ENCODE peak calls at places on chromosomes 1 and 21, in six cellular contexts. A, Y, Q, T, W and Z are unnamed samples.

GRCh38 chr1:3352084-3352951 is 102.1 kb upstream of the ARHGEF16 start:
- DNase-seq in T (no peak), A (peak), Q (no peak), Y (no peak), W (peak), Z (no peak)

GRCh38 chr1:156958247-156958714 is 37.8 kb downstream of the LRRC71 start:
- DNase-seq in A (no peak), Q (no peak), T (no peak), Y (no peak), W (no peak), Z (no peak)

GRCh38 chr1:64073705-64074104 is 129.7 kb upstream of the UBE2U start:
- DNase-seq in T (no peak), A (peak), W (no peak), Y (no peak), Q (no peak), Z (no peak)

GRCh38 chr1:64536836-64537490 is 67.0 kb downstream of the CACHD1 start:
- DNase-seq in Q (no peak), T (no peak), W (no peak), Y (no peak), A (no peak), Z (no peak)

GRCh38 chr1:154404984-154405761 is at the start of gene IL6R:
- DNase-seq in A (peak), Y (peak), Q (peak), T (peak), W (peak), Z (peak)

GRCh38 chr1:61518670-61519400 is 206.1 kb downstream of the TM2D1 start:
- DNase-seq in Q (no peak), T (no peak), W (no peak), A (no peak), Y (no peak), Z (no peak)

GRCh38 chr1:232966663-232967062 is 16.3 kb downstream of the NTPCR start:
- DNase-seq in T (no peak), W (no peak), Y (no peak), Q (no peak), A (no peak), Z (no peak)

GRCh38 chr1:6141601-6142000 is 38.5 kb downstream of the CHD5 start:
- DNase-seq in W (no peak), A (no peak), Y (no peak), T (no peak), Q (no peak), Z (no peak)

GRCh38 chr1:64282353-64282752 is 78.9 kb downstream of the UBE2U start:
- DNase-seq in Q (peak), Y (no peak), W (no peak), A (peak), T (no peak), Z (no peak)

GRCh38 chr1:192810253-192810880 is 1.5 kb downstream of the RGS2 start:
- DNase-seq in T (no peak), Y (no peak), W (peak), A (peak), Q (no peak), Z (no peak)

GRCh38 chr1:196897158-196897828 is 9.4 kb downstream of the CFHR4 start:
- DNase-seq in A (peak), Q (no peak), T (no peak), Y (no peak), W (no peak), Z (no peak)

GRCh38 chr1:27686223-27686990 is 14.4 kb upstream of the IFI6 start:
- DNase-seq in A (no peak), W (no peak), T (no peak), Y (no peak), Q (no peak), Z (no peak)

GRCh38 chr1:77047978-77048614 is 171.1 kb downstream of the PIGK start:
- DNase-seq in Q (no peak), T (no peak), Y (no peak), A (no peak), W (no peak), Z (no peak)

GRCh38 chr1:65339866-65340483 is 30.6 kb downstream of the DNAJC6 start:
- DNase-seq in Q (no peak), W (peak), Y (no peak), A (no peak), T (no peak), Z (no peak)

GRCh38 chr21:41821756-41822431 is 55.0 kb upstream of the RIPK4 start:
- DNase-seq in Q (peak), A (no peak), T (no peak), W (no peak), Y (no peak), Z (peak)

GRCh38 chr1:63674238-63674864 is 81.1 kb downstream of the PGM1 start:
- DNase-seq in Y (peak), A (peak), W (peak), T (no peak), Q (peak), Z (peak)

GRCh38 chr1:110207831-110208230 is 2.3 kb upstream of the KCNC4 start:
- DNase-seq in A (peak), Y (peak), Q (peak), T (no peak), W (peak), Z (no peak)
- H3K27ac ChIP-seq in A (no peak), Y (no peak), Q (no peak), T (no peak), W (no peak), Z (no peak)

DNA sequence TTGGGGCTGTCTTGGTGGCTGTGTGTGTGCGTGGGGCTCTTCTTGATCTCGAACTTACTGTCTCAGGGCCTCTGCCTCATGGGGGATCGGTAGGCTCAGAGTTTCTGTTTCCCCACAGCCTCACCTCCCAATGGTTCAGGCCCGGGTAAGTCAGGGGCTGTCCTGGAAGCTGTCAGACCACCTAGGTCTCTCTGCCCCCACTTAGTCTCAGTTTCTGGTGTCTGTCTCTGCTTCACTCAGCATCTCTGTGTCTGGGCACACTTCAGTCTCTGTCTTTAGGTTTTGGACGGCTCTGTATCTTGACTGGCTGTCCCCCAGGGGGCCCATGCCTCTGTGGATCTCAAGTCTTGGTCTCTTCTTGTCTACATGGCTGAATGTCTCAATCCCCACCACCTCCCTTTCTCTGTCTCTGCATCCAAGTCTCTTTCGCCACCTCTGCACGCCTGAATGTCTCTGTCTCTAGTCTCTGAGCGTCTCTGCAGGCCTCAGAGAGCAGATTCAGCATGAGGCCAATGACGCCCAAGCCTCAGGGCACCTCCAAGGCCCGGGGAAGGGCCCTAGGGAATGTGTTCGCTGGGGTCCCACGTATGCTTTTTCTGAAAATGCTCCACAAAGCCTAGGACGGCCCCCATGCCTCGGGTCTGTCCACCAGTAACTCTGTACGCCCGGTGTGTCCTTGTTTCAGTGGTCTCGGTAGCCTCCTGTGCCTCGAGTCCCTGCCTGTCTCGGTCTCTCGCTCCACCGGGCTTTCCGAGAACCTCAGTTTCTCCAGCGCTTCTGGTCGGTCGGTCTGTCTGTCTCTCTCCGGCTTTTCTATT is 821 bp downstream of the FHL3 start:
- DNase-seq in Q (no peak), T (no peak), Y (no peak), A (no peak), W (no peak), Z (no peak)
- H3K4me3 ChIP-seq in Q (peak), T (peak), Y (peak), A (peak), W (peak), Z (peak)

DNA sequence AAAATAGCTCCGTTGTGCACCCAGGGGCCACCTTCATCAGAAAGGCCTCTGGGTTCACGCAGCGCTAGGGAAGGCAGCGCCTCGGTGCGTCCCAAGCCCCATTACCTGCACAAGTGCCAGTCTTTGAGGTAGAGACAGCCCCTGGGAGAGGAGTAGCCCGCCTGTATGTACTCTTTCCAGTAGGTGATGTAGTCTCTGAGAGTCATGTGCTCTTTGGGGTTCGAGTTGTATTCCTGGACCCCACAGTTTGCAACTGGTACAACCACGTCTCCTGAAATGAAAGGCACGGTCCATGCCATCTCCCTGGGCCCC is 600 bp downstream of the JMJD4 start:
- DNase-seq in W (no peak), Q (no peak), A (no peak), Y (no peak), T (no peak), Z (no peak)
- H3K27ac ChIP-seq in W (peak), Q (peak), A (peak), Y (no peak), T (peak), Z (peak)

GRCh38 chr1:174966000-174966572 is 33.7 kb upstream of the CACYBP start:
- DNase-seq in Y (no peak), A (no peak), T (no peak), Q (no peak), W (no peak), Z (no peak)
- H3K4me3 ChIP-seq in Y (no peak), A (peak), T (peak), Q (peak), W (no peak), Z (no peak)

GRCh38 chr1:167799747-167800146 is 78.0 kb downstream of the MPZL1 start:
- DNase-seq in T (no peak), Q (no peak), W (no peak), A (no peak), Y (no peak), Z (no peak)

GRCh38 chr1:167798951-167799350 is 77.2 kb downstream of the MPZL1 start:
- DNase-seq in Y (no peak), Q (no peak), T (no peak), A (no peak), W (no peak), Z (no peak)

GRCh38 chr1:167794043-167794442 is 72.3 kb downstream of the MPZL1 start:
- DNase-seq in Y (no peak), T (no peak), Q (no peak), A (no peak), W (no peak), Z (no peak)

GRCh38 chr1:167795810-167796740 is 74.3 kb downstream of the MPZL1 start:
- DNase-seq in Q (no peak), A (peak), W (no peak), T (no peak), Y (no peak), Z (no peak)

GRCh38 chr1:167797005-167797404 is 75.2 kb downstream of the MPZL1 start:
- DNase-seq in Y (peak), Q (no peak), T (no peak), W (peak), A (peak), Z (no peak)
- H3K27ac ChIP-seq in Y (peak), Q (peak), T (peak), W (peak), A (peak), Z (no peak)

GRCh38 chr1:21670956-21671902 is 2.1 kb upstream of the RAP1GAP start:
- DNase-seq in T (no peak), Y (no peak), Q (no peak), A (no peak), W (no peak), Z (no peak)
- H3K4me3 ChIP-seq in T (no peak), Y (no peak), Q (no peak), A (no peak), W (no peak), Z (no peak)

GRCh38 chr1:168224991-168225390 is 813 bp upstream of the SFT2D2 start:
- DNase-seq in T (no peak), W (no peak), A (no peak), Q (no peak), Y (no peak), Z (no peak)
- H3K27ac ChIP-seq in T (peak), W (no peak), A (no peak), Q (no peak), Y (no peak), Z (peak)

DNA sequence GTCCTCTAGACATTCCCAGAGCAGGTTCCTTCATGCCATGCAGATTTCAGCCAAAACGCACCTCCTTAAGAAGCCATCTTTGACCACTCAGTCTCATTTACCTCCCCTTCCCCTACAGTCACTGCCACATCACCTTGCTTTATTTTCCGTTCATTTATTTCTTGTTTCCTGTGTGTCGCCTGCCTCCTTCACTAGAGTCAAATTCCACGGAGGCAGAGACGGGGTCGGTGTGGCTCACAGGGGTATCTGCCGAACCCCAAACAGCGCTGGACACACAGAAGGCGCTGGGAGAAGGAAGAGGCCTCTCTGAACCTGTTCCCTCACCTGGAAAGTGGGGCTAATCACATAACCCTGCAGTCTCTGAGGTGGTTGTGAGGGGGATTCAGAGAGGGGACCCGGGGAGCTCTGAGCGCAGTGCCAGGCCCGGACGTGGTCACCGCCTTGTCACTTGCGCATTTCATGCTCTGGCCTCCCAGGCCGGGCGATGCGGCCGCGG is 23.6 kb upstream of the DMBX1 start:
- DNase-seq in T (no peak), A (no peak), W (no peak), Y (no peak), Q (no peak), Z (no peak)
- H3K4me3 ChIP-seq in T (peak), A (peak), W (peak), Y (peak), Q (no peak), Z (peak)

DNA sequence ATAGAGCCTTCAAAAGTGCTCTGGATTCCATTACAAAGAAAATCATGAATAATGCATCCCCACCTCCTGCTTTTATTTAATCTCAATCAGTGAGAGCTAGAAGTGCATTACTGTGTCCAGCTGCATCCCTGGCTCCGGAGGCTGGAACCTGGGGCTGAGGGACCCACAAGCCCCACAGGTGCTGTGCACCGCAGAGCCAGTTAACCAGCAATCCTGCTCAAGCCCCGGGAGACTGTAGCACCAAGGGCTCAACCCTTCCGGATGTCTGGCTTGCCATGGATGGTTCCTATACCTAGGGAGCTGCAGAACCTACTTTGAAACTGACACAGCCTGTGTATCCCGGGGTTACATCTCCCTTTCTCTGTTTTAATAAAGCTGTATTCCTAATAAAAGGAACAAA is 456.0 kb upstream of the RUNX1 start:
- DNase-seq in A (no peak), Q (no peak), T (no peak), Y (no peak), W (no peak), Z (no peak)
- H3K27ac ChIP-seq in A (no peak), Q (no peak), T (no peak), Y (no peak), W (no peak), Z (no peak)